ENCODE peak calls at places on chromosomes 6 and 20, in five cellular contexts. T is NT2/D1; W is CD4-positive, alpha-beta T cell; R is AG04450; V is ELR. Z is an unnamed sample.

GRCh38 chr6:107600936-107601335 is 111.0 kb downstream of the SOBP start:
- DNase-seq in T (no peak), W (no peak), R (peak; percentile 4), V (peak; percentile 38), Z (no peak)

GRCh38 chr6:52417675-52418111 is 2.4 kb upstream of the EFHC1 start:
- DNase-seq in T (no peak), W (no peak), R (no peak), V (peak; percentile 79), Z (no peak)

GRCh38 chr6:145688493-145688905 is 46.8 kb downstream of the EPM2A start:
- DNase-seq in T (no peak), W (no peak), R (peak; percentile 38), V (peak; percentile 53), Z (no peak)

GRCh38 chr6:13417954-13418353 is 69.4 kb downstream of the GFOD1 start:
- DNase-seq in T (no peak), W (no peak), R (no peak), V (no peak), Z (no peak)

GRCh38 chr6:136846046-136846445 is 23.7 kb downstream of the PEX7 start:
- DNase-seq in T (peak; percentile 35), W (no peak), R (peak; percentile 39), V (peak; percentile 72), Z (no peak)

GRCh38 chr6:140486468-140487361 is 1112.3 kb upstream of the CITED2 start:
- DNase-seq in T (no peak), W (no peak), R (no peak), V (peak; percentile 23), Z (no peak)

GRCh38 chr6:402901-403658 is 11.5 kb downstream of the IRF4 start:
- DNase-seq in T (no peak), W (no peak), R (no peak), V (no peak), Z (no peak)

GRCh38 chr20:38674178-38675133 is 49.8 kb upstream of the SLC32A1 start:
- DNase-seq in T (peak; percentile 48), W (peak; percentile 14), R (peak; percentile 8), V (peak; percentile 51), Z (peak; percentile 58)

GRCh38 chr20:25220810-25221591 is 25.5 kb downstream of the ENTPD6 start:
- DNase-seq in T (no peak), W (no peak), R (no peak), V (no peak), Z (no peak)

GRCh38 chr6:31771992-31772358 is 5.2 kb downstream of the VWA7 start:
- DNase-seq in T (no peak), W (no peak), R (no peak), V (peak; percentile 50), Z (no peak)

GRCh38 chr20:63032861-63033634 is 26.3 kb upstream of the BHLHE23 start:
- DNase-seq in T (no peak), W (no peak), R (no peak), V (no peak), Z (no peak)

GRCh38 chr6:138410048-138410735 is 6.2 kb downstream of the HEBP2 start:
- DNase-seq in T (no peak), W (no peak), R (peak; percentile 32), V (peak; percentile 72), Z (no peak)

GRCh38 chr6:151975795-151976194 is 168.3 kb downstream of the ESR1 start:
- DNase-seq in T (no peak), W (no peak), R (no peak), V (no peak), Z (no peak)

GRCh38 chr6:14664616-14665315 is 547.2 kb downstream of the CD83 start:
- DNase-seq in T (no peak), W (no peak), R (no peak), V (peak; percentile 96), Z (no peak)

GRCh38 chr20:4519530-4519929 is 202.2 kb upstream of the PRND start:
- DNase-seq in T (no peak), W (no peak), R (no peak), V (no peak), Z (no peak)

GRCh38 chr6:3771407-3772011 is 20.0 kb upstream of the PXDC1 start:
- DNase-seq in T (no peak), W (no peak), R (no peak), V (no peak), Z (no peak)

GRCh38 chr20:22974354-22974753 is 60.8 kb upstream of the SSTR4 start:
- DNase-seq in T (no peak), W (no peak), R (no peak), V (peak; percentile 25), Z (no peak)

GRCh38 chr6:14149053-14149746 is 31.6 kb downstream of the CD83 start:
- DNase-seq in T (no peak), W (no peak), R (no peak), V (no peak), Z (no peak)

GRCh38 chr20:37598101-37598530 is 70.4 kb upstream of the BLCAP start:
- DNase-seq in T (peak; percentile 39), W (no peak), R (no peak), V (no peak), Z (no peak)

GRCh38 chr20:38853759-38854158 is 48.3 kb downstream of the PPP1R16B start:
- DNase-seq in T (no peak), W (no peak), R (no peak), V (no peak), Z (no peak)

Z was measured in effector CD8-positive, alpha-beta T cell.